ENCODE peak calls at places on chromosome 7, in nine cellular contexts. A is Right ventricle myocardium inferior; F is activated T-helper 2 cell treated with anti-CD3 and anti-CD28 coated beads, Interferon-gamma antibody, Interleukin-2, Interleukin-4, amounts not matched to agents 10 μg/mL and 5 μg/mL and 100 μg/mL, durations not matched to agents 14 hours and 24 hours and 36 hours; C is WERI-Rb-1; H is kidney glomerular epithelial cell; S is renal cortical epithelial cell; P is HFFc6; V is activated CD8-positive, alpha-beta memory T cell treated with anti-CD3 and anti-CD28 coated beads for 1 hour; R is retina. N is an unnamed sample.

GRCh38 chr7:8881916-8882315 is 448.5 kb downstream of the NXPH1 start:
- DNase-seq in A (no peak), S (no peak), P (no peak), C (peak; percentile 6), V (no peak), F (no peak), H (no peak), R (no peak), N (no peak)

GRCh38 chr7:78634073-78634472 is 819.4 kb downstream of the MAGI2 start:
- DNase-seq in V (no peak), R (no peak), A (no peak), P (no peak), F (no peak), S (peak; percentile 75), C (no peak), H (no peak), N (no peak)

GRCh38 chr7:127618775-127619174 is 833 bp upstream of the PAX4 start:
- DNase-seq in H (no peak), C (no peak), F (no peak), S (no peak), V (no peak), P (no peak), R (no peak), A (no peak), N (no peak)

GRCh38 chr7:47453093-47454056 is 128.5 kb downstream of the TNS3 start:
- DNase-seq in R (no peak), A (peak; percentile 84), V (no peak), C (no peak), S (peak; percentile 83), P (peak; percentile 94), F (no peak), H (peak; percentile 39), N (peak; percentile 89)

GRCh38 chr7:16794990-16795389 is 9.8 kb downstream of the AGR2 start:
- DNase-seq in V (no peak), R (no peak), H (no peak), A (no peak), C (no peak), S (no peak), P (no peak), F (no peak), N (no peak)

GRCh38 chr7:17299477-17299991 is 1.1 kb downstream of the AHR start:
- DNase-seq in R (no peak), A (no peak), F (peak; percentile 14), S (peak; percentile 25), C (no peak), P (no peak), V (no peak), H (peak; percentile 59), N (no peak)

GRCh38 chr7:130207642-130208041 is at the start of gene SSMEM1:
- DNase-seq in S (peak; percentile 18), F (no peak), A (no peak), H (peak; percentile 36), R (no peak), C (no peak), P (peak; percentile 79), V (no peak), N (no peak)

GRCh38 chr7:30074422-30075030 is 46.3 kb downstream of the PLEKHA8 start:
- DNase-seq in V (no peak), S (peak; percentile 71), F (no peak), A (no peak), P (peak; percentile 41), H (peak; percentile 18), R (peak; percentile 4), C (no peak), N (no peak)

GRCh38 chr7:34236057-34236456 is 330.7 kb downstream of the BMPER start:
- DNase-seq in V (no peak), H (no peak), P (no peak), S (no peak), C (no peak), F (no peak), R (no peak), A (no peak), N (no peak)

GRCh38 chr7:97390052-97390451 is 272.6 kb downstream of the SDHAF3 start:
- DNase-seq in C (no peak), S (no peak), P (no peak), F (no peak), R (no peak), H (no peak), A (no peak), V (no peak), N (no peak)

GRCh38 chr7:94423865-94424264 is 29.2 kb downstream of the COL1A2 start:
- DNase-seq in S (no peak), P (peak; percentile 93), F (no peak), C (no peak), R (no peak), V (no peak), H (peak; percentile 12), A (no peak), N (no peak)

GRCh38 chr7:12754179-12754578 is 66.7 kb downstream of the ARL4A start:
- DNase-seq in A (no peak), V (no peak), H (no peak), P (peak; percentile 15), F (no peak), C (no peak), R (no peak), S (no peak), N (no peak)

GRCh38 chr7:106891545-106892410 is 26.7 kb downstream of the PIK3CG start:
- DNase-seq in H (no peak), C (no peak), V (no peak), R (no peak), F (no peak), P (no peak), A (no peak), S (no peak), N (no peak)

GRCh38 chr7:76069238-76069638 is 21.3 kb downstream of the MDH2 start:
- DNase-seq in P (peak; percentile 86), A (no peak), H (peak; percentile 96), C (peak; percentile 41), S (peak; percentile 93), F (no peak), V (no peak), R (no peak), N (peak; percentile 92)

GRCh38 chr7:74183653-74184450 is 9.7 kb downstream of the EIF4H start:
- DNase-seq in V (no peak), F (no peak), A (no peak), C (peak; percentile 36), R (no peak), S (no peak), P (no peak), H (no peak), N (no peak)

GRCh38 chr7:92834661-92835139 is 1.7 kb downstream of the CDK6 start:
- DNase-seq in V (no peak), P (no peak), R (peak; percentile 70), H (no peak), A (peak; percentile 69), F (no peak), C (peak; percentile 20), S (no peak), N (peak; percentile 70)

GRCh38 chr7:50953820-50954219 is 171.1 kb upstream of the GRB10 start:
- DNase-seq in H (no peak), P (peak; percentile 52), S (peak; percentile 87), C (no peak), F (no peak), R (no peak), V (no peak), A (no peak), N (no peak)

GRCh38 chr7:10076661-10077300 is 896.9 kb upstream of the PHF14 start:
- DNase-seq in S (no peak), C (no peak), P (no peak), H (no peak), A (no peak), F (no peak), R (no peak), V (no peak), N (no peak)

GRCh38 chr7:74263399-74264120 is 9.4 kb upstream of the RFC2 start:
- DNase-seq in A (no peak), F (no peak), R (peak; percentile 60), V (no peak), H (no peak), S (no peak), P (no peak), C (no peak), N (no peak)

GRCh38 chr7:25995893-25996529 is 156.0 kb upstream of the NFE2L3 start:
- DNase-seq in V (no peak), P (no peak), F (no peak), R (no peak), C (peak; percentile 37), H (no peak), A (no peak), S (peak; percentile 41), N (no peak)

GRCh38 chr7:29879609-29880008 is 73.3 kb downstream of the WIPF3 start:
- DNase-seq in R (no peak), H (no peak), F (no peak), S (no peak), A (no peak), P (peak; percentile 14), C (no peak), V (no peak), N (peak; percentile 85)

GRCh38 chr7:110264288-110264687 is 826.6 kb upstream of the LRRN3 start:
- DNase-seq in P (no peak), A (no peak), C (no peak), H (no peak), V (no peak), F (no peak), S (no peak), R (no peak), N (no peak)

GRCh38 chr7:134625571-134625970 is 21.1 kb upstream of the BPGM start:
- DNase-seq in V (no peak), P (peak; percentile 89), R (no peak), S (no peak), C (no peak), H (no peak), F (no peak), A (no peak), N (no peak)

GRCh38 chr7:73963252-73963822 is 64.6 kb upstream of the ELN start:
- DNase-seq in H (no peak), F (no peak), R (no peak), V (no peak), C (no peak), S (no peak), P (no peak), A (no peak), N (no peak)

GRCh38 chr7:134448359-134449229 is 10.3 kb downstream of the AKR1B1 start:
- DNase-seq in F (no peak), A (no peak), C (no peak), P (peak; percentile 94), R (no peak), S (peak; percentile 83), H (no peak), V (no peak), N (no peak)

GRCh38 chr7:6248581-6248980 is 23.8 kb downstream of the CYTH3 start:
- DNase-seq in P (peak; percentile 78), H (peak; percentile 14), F (no peak), V (no peak), C (no peak), A (no peak), S (peak; percentile 52), R (no peak), N (no peak)

GRCh38 chr7:27723086-27723485 is 16.9 kb upstream of the TAX1BP1 start:
- DNase-seq in S (peak; percentile 41), V (no peak), C (no peak), P (no peak), R (no peak), H (peak; percentile 24), F (no peak), A (no peak), N (peak; percentile 75)

GRCh38 chr7:115135769-115136410 is 214.0 kb downstream of the MDFIC start:
- DNase-seq in C (no peak), V (no peak), H (no peak), A (no peak), S (no peak), P (no peak), R (no peak), F (no peak), N (no peak)

GRCh38 chr7:95899919-95900513 is 127.7 kb downstream of the DYNC1I1 start:
- DNase-seq in S (no peak), C (peak; percentile 56), V (no peak), F (no peak), H (no peak), P (no peak), A (no peak), R (no peak), N (no peak)

GRCh38 chr7:1120791-1121190 is 32.9 kb downstream of the GPER1 start:
- DNase-seq in C (no peak), S (no peak), F (no peak), R (no peak), V (no peak), A (no peak), H (no peak), P (no peak), N (no peak)

GRCh38 chr7:123594813-123595241 is 6.8 kb upstream of the ASB15 start:
- DNase-seq in C (peak; percentile 9), R (peak; percentile 56), H (no peak), S (no peak), F (no peak), V (no peak), A (no peak), P (no peak), N (no peak)

N was measured in sigmoid colon.